ENCODE peak calls at places on chromosomes 3 and 15, in eight cellular contexts. E, K, S, G, B, N, Z and V are unnamed samples.

GRCh38 chr3:15055019-15055557 is 10.0 kb downstream of the MRPS25 start:
- DNase-seq in K (peak; percentile 54), S (no peak), G (no peak), B (no peak), Z (no peak), E (peak; percentile 59), N (no peak), V (no peak)

GRCh38 chr3:150885535-150885934 is 19.7 kb downstream of the MINDY4B start:
- DNase-seq in Z (no peak), B (no peak), S (no peak), N (no peak), K (no peak), E (no peak), G (no peak), V (no peak)

GRCh38 chr3:196712514-196713413 is 587 bp downstream of the PIGX start:
- DNase-seq in K (no peak), E (peak; percentile 57), S (peak; percentile 14), Z (no peak), B (no peak), G (peak; percentile 24), N (peak; percentile 85), V (no peak)

GRCh38 chr3:127438371-127438770 is 150.5 kb upstream of the PRR20G start:
- DNase-seq in G (no peak), N (no peak), B (no peak), E (no peak), K (no peak), Z (no peak), S (no peak), V (no peak)

GRCh38 chr3:174365796-174366195 is 493.3 kb upstream of the NAALADL2 start:
- DNase-seq in G (no peak), Z (no peak), S (no peak), E (no peak), B (no peak), N (no peak), K (no peak), V (no peak)

GRCh38 chr3:14929310-14930070 is 17.9 kb upstream of the NR2C2 start:
- DNase-seq in K (no peak), E (no peak), S (no peak), B (no peak), G (no peak), Z (no peak), N (no peak), V (no peak)

GRCh38 chr3:194187543-194187942 is 51.6 kb downstream of the HES1 start:
- DNase-seq in G (no peak), K (no peak), Z (no peak), E (no peak), B (no peak), S (no peak), N (no peak), V (no peak)

GRCh38 chr3:123791417-123791816 is 92.7 kb downstream of the MYLK start:
- DNase-seq in N (no peak), K (no peak), E (peak; percentile 93), B (no peak), S (no peak), Z (no peak), G (no peak), V (no peak)

GRCh38 chr3:11134794-11135193 is 19.5 kb upstream of the HRH1 start:
- DNase-seq in N (no peak), K (no peak), E (peak; percentile 56), Z (no peak), G (no peak), B (no peak), S (no peak), V (no peak)

GRCh38 chr3:66140763-66141372 is 79.9 kb upstream of the SLC25A26 start:
- DNase-seq in Z (no peak), N (no peak), B (peak; percentile 15), S (no peak), K (peak; percentile 17), G (no peak), E (no peak), V (no peak)

GRCh38 chr3:188037116-188037718 is 116.7 kb upstream of the LPP start:
- DNase-seq in G (no peak), N (no peak), E (peak; percentile 45), Z (no peak), B (peak; percentile 28), K (no peak), S (peak; percentile 83), V (no peak)

GRCh38 chr3:76346680-76347079 is 561.3 kb upstream of the ZNF717 start:
- DNase-seq in B (no peak), Z (no peak), G (no peak), N (no peak), K (no peak), E (no peak), S (no peak), V (no peak)

GRCh38 chr3:66335671-66336070 is 114.9 kb downstream of the SLC25A26 start:
- DNase-seq in G (no peak), N (no peak), E (no peak), Z (no peak), B (no peak), S (no peak), K (no peak), V (no peak)

GRCh38 chr3:17070560-17070959 is 185.8 kb downstream of the PLCL2 start:
- DNase-seq in N (no peak), S (no peak), B (no peak), G (peak; percentile 25), Z (no peak), K (no peak), E (peak; percentile 39), V (no peak)
- TF ChIP-seq RAD21 in N (no peak), S (no peak), B (no peak), G (no peak), Z (no peak), K (no peak), E (no peak), V (no peak)

GRCh38 chr15:86010891-86011290 is 68.8 kb upstream of the AGBL1 start:
- DNase-seq in B (no peak), Z (no peak), K (no peak), G (no peak), N (no peak), E (no peak), S (no peak), V (no peak)

GRCh38 chr15:86009727-86010126 is 69.9 kb upstream of the AGBL1 start:
- DNase-seq in G (no peak), K (no peak), S (no peak), N (no peak), E (no peak), B (no peak), Z (no peak), V (no peak)

GRCh38 chr15:86006546-86006945 is 73.1 kb upstream of the AGBL1 start:
- DNase-seq in Z (no peak), E (no peak), N (no peak), B (no peak), S (no peak), K (no peak), G (no peak), V (no peak)

GRCh38 chr15:86010398-86010797 is 69.3 kb upstream of the AGBL1 start:
- DNase-seq in S (no peak), Z (no peak), E (no peak), B (no peak), G (no peak), K (no peak), N (no peak), V (no peak)
- TF ChIP-seq RAD21 in S (no peak), Z (no peak), E (no peak), B (no peak), G (no peak), K (no peak), N (no peak), V (no peak)

DNA sequence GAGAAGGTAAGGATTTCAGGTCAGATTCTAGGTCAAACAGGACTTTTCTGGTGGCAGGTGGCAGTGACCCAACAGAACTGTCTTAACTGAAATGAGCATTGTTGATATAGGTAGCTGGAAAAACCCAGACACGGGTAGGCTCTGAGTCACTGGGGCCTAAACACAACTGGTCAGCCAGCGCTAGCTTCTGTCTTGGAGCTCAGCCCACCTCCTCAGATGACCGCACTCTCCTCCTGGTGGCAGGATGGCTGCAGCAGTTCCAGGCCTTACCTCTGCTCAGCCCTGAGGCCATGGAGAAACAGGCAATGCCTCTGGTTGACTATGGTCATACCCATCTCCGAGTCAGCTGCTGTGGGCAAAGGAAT is 61.1 kb upstream of the GATA2 start:
- DNase-seq in N (peak; percentile 19), Z (no peak), K (no peak), B (no peak), G (no peak), S (peak; percentile 19), E (peak; percentile 79), V (no peak)
- TF ChIP-seq RAD21 in N (no peak), Z (no peak), K (no peak), B (no peak), G (no peak), S (no peak), E (peak; percentile 18), V (no peak)

DNA sequence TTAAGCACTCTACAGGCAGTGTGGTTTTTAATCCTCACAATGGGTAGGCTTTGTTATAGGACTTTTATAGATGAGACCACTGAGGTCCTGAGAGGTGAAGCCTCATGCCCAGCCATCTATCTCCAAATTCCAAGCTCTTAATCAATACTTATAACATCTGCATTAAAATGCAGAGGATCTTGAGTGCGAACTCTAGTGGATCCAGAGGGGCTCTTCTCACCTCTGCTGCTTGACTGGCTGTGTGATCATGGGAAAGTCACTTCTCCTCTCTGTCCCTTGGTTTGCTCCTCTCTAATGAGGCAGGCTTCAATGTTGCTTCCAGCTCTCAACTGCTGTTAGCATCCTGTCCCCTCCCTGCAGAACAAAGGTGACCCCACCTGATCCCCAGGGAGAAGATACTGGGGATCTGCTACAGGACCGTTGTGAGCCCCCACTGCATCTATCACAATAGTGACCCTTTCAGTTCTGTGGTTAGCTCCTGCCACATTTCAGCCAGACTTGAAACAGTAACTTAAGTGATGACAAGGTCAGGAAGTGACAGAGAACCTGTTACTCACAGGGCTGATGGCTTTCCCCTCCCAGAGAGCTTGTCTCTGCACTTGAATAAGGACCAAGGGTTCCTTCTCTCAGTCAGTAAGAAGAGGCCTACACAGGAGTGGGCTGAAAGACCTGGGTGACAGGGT is 1.3 kb downstream of the SLC27A2 start:
- DNase-seq in S (no peak), K (no peak), N (no peak), B (no peak), Z (no peak), E (no peak), G (no peak), V (no peak)
- TF ChIP-seq RAD21 in S (no peak), K (no peak), N (no peak), B (no peak), Z (no peak), E (no peak), G (no peak), V (no peak)

DNA sequence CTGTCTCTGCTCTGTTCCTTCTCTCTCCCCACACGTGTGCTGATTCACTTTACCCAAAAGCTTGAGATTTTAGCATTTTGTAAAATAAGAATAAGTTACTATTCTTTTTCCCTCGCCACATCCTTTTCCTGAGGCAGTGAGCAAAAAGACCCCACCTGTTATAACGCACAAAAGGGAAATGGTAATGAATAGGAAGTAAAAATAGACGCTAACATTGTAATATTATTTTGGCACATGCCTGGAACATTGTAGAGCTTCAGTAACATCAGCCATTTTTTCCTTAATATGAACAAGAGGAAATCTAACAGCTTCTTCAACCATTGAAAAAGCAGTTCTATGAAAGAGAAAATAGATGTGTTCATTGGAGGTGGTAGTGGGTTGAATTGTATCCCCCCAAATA is 40.5 kb downstream of the CD200 start:
- DNase-seq in N (no peak), S (no peak), B (no peak), Z (no peak), E (no peak), K (no peak), G (no peak), V (no peak)
- TF ChIP-seq RAD21 in N (no peak), S (no peak), B (no peak), Z (no peak), E (no peak), K (no peak), G (no peak), V (no peak)